ENCODE peak calls at places on chromosomes 1 and 21, in eight cellular contexts. One of them, this sample, is unnamed.

GRCh38 chr1:22711591-22712501 is 1.2 kb downstream of the EPHB2 start:
- DNase-seq in PC-9: peak; percentile 30
- DNase-seq in PC-3: peak; percentile 12
- DNase-seq in fibroblast of lung: peak; percentile 47
- DNase-seq in IMR-90: peak; percentile 39
- DNase-seq in colonic mucosa: peak; percentile 67
- DNase-seq in pancreas: peak; percentile 69
- DNase-seq in body of pancreas: no peak
- DNase-seq in this sample: no peak

GRCh38 chr1:222654849-222655248 is 37.0 kb downstream of the MIA3 start:
- DNase-seq in body of pancreas: peak; percentile 48
- DNase-seq in IMR-90: no peak
- DNase-seq in colonic mucosa: peak; percentile 29
- DNase-seq in PC-3: no peak
- DNase-seq in pancreas: no peak
- DNase-seq in PC-9: no peak
- DNase-seq in fibroblast of lung: peak; percentile 27
- DNase-seq in this sample: no peak

GRCh38 chr1:175146535-175147213 is 45.9 kb downstream of the KIAA0040 start:
- DNase-seq in PC-9: peak; percentile 59
- DNase-seq in body of pancreas: peak; percentile 67
- DNase-seq in pancreas: peak; percentile 87
- DNase-seq in fibroblast of lung: peak; percentile 29
- DNase-seq in IMR-90: peak; percentile 28
- DNase-seq in colonic mucosa: peak; percentile 63
- DNase-seq in PC-3: peak; percentile 65
- DNase-seq in this sample: peak; percentile 67

GRCh38 chr1:57600424-57600823 is 176.6 kb upstream of the DAB1 start:
- DNase-seq in fibroblast of lung: no peak
- DNase-seq in pancreas: no peak
- DNase-seq in colonic mucosa: no peak
- DNase-seq in IMR-90: no peak
- DNase-seq in body of pancreas: no peak
- DNase-seq in PC-9: no peak
- DNase-seq in PC-3: no peak
- DNase-seq in this sample: no peak

GRCh38 chr1:193234523-193234922 is 48.1 kb upstream of the B3GALT2 start:
- DNase-seq in PC-3: no peak
- DNase-seq in fibroblast of lung: no peak
- DNase-seq in pancreas: no peak
- DNase-seq in IMR-90: no peak
- DNase-seq in PC-9: no peak
- DNase-seq in colonic mucosa: no peak
- DNase-seq in body of pancreas: no peak
- DNase-seq in this sample: no peak

GRCh38 chr1:72177711-72178110 is 104.6 kb downstream of the NEGR1 start:
- DNase-seq in PC-3: peak; percentile 21
- DNase-seq in pancreas: no peak
- DNase-seq in IMR-90: peak; percentile 66
- DNase-seq in colonic mucosa: no peak
- DNase-seq in PC-9: no peak
- DNase-seq in body of pancreas: no peak
- DNase-seq in fibroblast of lung: peak; percentile 37
- DNase-seq in this sample: no peak

GRCh38 chr1:156781585-156782186 is 14.4 kb downstream of the PRCC start:
- DNase-seq in body of pancreas: no peak
- DNase-seq in fibroblast of lung: peak; percentile 61
- DNase-seq in IMR-90: peak; percentile 67
- DNase-seq in colonic mucosa: no peak
- DNase-seq in PC-9: no peak
- DNase-seq in pancreas: no peak
- DNase-seq in PC-3: no peak
- DNase-seq in this sample: no peak

GRCh38 chr1:27057801-27058647 is 45.4 kb upstream of the TENT5B start:
- DNase-seq in fibroblast of lung: no peak
- DNase-seq in IMR-90: no peak
- DNase-seq in pancreas: no peak
- DNase-seq in colonic mucosa: peak; percentile 38
- DNase-seq in PC-9: no peak
- DNase-seq in PC-3: no peak
- DNase-seq in body of pancreas: no peak
- DNase-seq in this sample: no peak

GRCh38 chr1:89733748-89734147 is 87.1 kb upstream of the LRRC8D start:
- DNase-seq in colonic mucosa: no peak
- DNase-seq in IMR-90: no peak
- DNase-seq in pancreas: no peak
- DNase-seq in body of pancreas: no peak
- DNase-seq in fibroblast of lung: no peak
- DNase-seq in PC-3: no peak
- DNase-seq in PC-9: no peak
- DNase-seq in this sample: no peak

GRCh38 chr1:53663525-53664300 is 75.3 kb downstream of the GLIS1 start:
- DNase-seq in PC-9: no peak
- DNase-seq in PC-3: no peak
- DNase-seq in pancreas: no peak
- DNase-seq in IMR-90: no peak
- DNase-seq in colonic mucosa: no peak
- DNase-seq in fibroblast of lung: no peak
- DNase-seq in body of pancreas: no peak
- DNase-seq in this sample: no peak

GRCh38 chr1:171637928-171638576 is 14.4 kb downstream of the MYOC start:
- DNase-seq in PC-9: no peak
- DNase-seq in colonic mucosa: no peak
- DNase-seq in body of pancreas: no peak
- DNase-seq in IMR-90: no peak
- DNase-seq in PC-3: no peak
- DNase-seq in pancreas: no peak
- DNase-seq in fibroblast of lung: no peak
- DNase-seq in this sample: no peak

GRCh38 chr1:31621872-31622730 is 4.6 kb downstream of the HCRTR1 start:
- DNase-seq in colonic mucosa: no peak
- DNase-seq in PC-3: no peak
- DNase-seq in pancreas: no peak
- DNase-seq in body of pancreas: no peak
- DNase-seq in PC-9: no peak
- DNase-seq in IMR-90: no peak
- DNase-seq in fibroblast of lung: no peak
- DNase-seq in this sample: peak; percentile 45

GRCh38 chr1:218785928-218786327 is 387.8 kb upstream of the LYPLAL1 start:
- DNase-seq in IMR-90: peak; percentile 29
- DNase-seq in body of pancreas: peak; percentile 30
- DNase-seq in pancreas: no peak
- DNase-seq in PC-3: no peak
- DNase-seq in fibroblast of lung: peak; percentile 75
- DNase-seq in PC-9: no peak
- DNase-seq in colonic mucosa: peak; percentile 18
- DNase-seq in this sample: peak; percentile 36

GRCh38 chr1:228095161-228095560 is 8.0 kb downstream of the C1orf35 start:
- DNase-seq in colonic mucosa: no peak
- DNase-seq in PC-3: no peak
- DNase-seq in fibroblast of lung: no peak
- DNase-seq in PC-9: no peak
- DNase-seq in pancreas: peak; percentile 27
- DNase-seq in IMR-90: no peak
- DNase-seq in body of pancreas: no peak
- DNase-seq in this sample: no peak

GRCh38 chr1:180267761-180268555 is 37.9 kb downstream of the LHX4 start:
- DNase-seq in PC-3: no peak
- DNase-seq in PC-9: no peak
- DNase-seq in fibroblast of lung: no peak
- DNase-seq in body of pancreas: no peak
- DNase-seq in pancreas: no peak
- DNase-seq in colonic mucosa: no peak
- DNase-seq in IMR-90: no peak
- DNase-seq in this sample: no peak

GRCh38 chr1:27656157-27656893 is 15.7 kb downstream of the IFI6 start:
- DNase-seq in fibroblast of lung: peak; percentile 77
- DNase-seq in IMR-90: peak; percentile 77
- DNase-seq in PC-9: no peak
- DNase-seq in pancreas: no peak
- DNase-seq in body of pancreas: peak; percentile 64
- DNase-seq in colonic mucosa: peak; percentile 40
- DNase-seq in PC-3: peak; percentile 52
- DNase-seq in this sample: peak; percentile 69

GRCh38 chr1:158285756-158286241 is 3.9 kb upstream of the CD1C start:
- DNase-seq in PC-3: no peak
- DNase-seq in pancreas: no peak
- DNase-seq in PC-9: no peak
- DNase-seq in IMR-90: no peak
- DNase-seq in fibroblast of lung: no peak
- DNase-seq in body of pancreas: peak; percentile 74
- DNase-seq in colonic mucosa: peak; percentile 34
- DNase-seq in this sample: peak; percentile 23

GRCh38 chr1:150981805-150982712 is at the start of gene ANXA9:
- DNase-seq in PC-9: peak; percentile 77
- DNase-seq in body of pancreas: peak; percentile 87
- DNase-seq in IMR-90: no peak
- DNase-seq in PC-3: peak; percentile 14
- DNase-seq in pancreas: no peak
- DNase-seq in colonic mucosa: peak; percentile 62
- DNase-seq in fibroblast of lung: no peak
- DNase-seq in this sample: no peak

GRCh38 chr1:226820935-226821718 is 49.3 kb upstream of the PSEN2 start:
- DNase-seq in colonic mucosa: peak; percentile 66
- DNase-seq in body of pancreas: peak; percentile 70
- DNase-seq in PC-3: peak; percentile 97
- DNase-seq in PC-9: no peak
- DNase-seq in IMR-90: peak; percentile 100
- DNase-seq in pancreas: no peak
- DNase-seq in fibroblast of lung: peak; percentile 96
- DNase-seq in this sample: peak; percentile 77

GRCh38 chr1:24385160-24385939 is 28.2 kb downstream of the STPG1 start:
- DNase-seq in pancreas: no peak
- DNase-seq in IMR-90: peak; percentile 49
- DNase-seq in PC-3: peak; percentile 45
- DNase-seq in body of pancreas: no peak
- DNase-seq in fibroblast of lung: peak; percentile 79
- DNase-seq in colonic mucosa: peak; percentile 40
- DNase-seq in PC-9: no peak
- DNase-seq in this sample: no peak

GRCh38 chr1:200916152-200916551 is 21.5 kb downstream of the INAVA start:
- DNase-seq in PC-9: no peak
- DNase-seq in pancreas: no peak
- DNase-seq in PC-3: no peak
- DNase-seq in IMR-90: no peak
- DNase-seq in colonic mucosa: no peak
- DNase-seq in body of pancreas: no peak
- DNase-seq in fibroblast of lung: no peak
- DNase-seq in this sample: no peak

GRCh38 chr1:117658676-117659075 is 52.8 kb downstream of the TENT5C start:
- DNase-seq in pancreas: no peak
- DNase-seq in body of pancreas: peak; percentile 24
- DNase-seq in PC-3: no peak
- DNase-seq in PC-9: no peak
- DNase-seq in fibroblast of lung: no peak
- DNase-seq in IMR-90: no peak
- DNase-seq in colonic mucosa: no peak
- DNase-seq in this sample: no peak

GRCh38 chr1:248894837-248895236 is 11.2 kb upstream of the PGBD2 start:
- DNase-seq in PC-3: no peak
- DNase-seq in PC-9: no peak
- DNase-seq in colonic mucosa: no peak
- DNase-seq in IMR-90: no peak
- DNase-seq in body of pancreas: no peak
- DNase-seq in pancreas: no peak
- DNase-seq in fibroblast of lung: no peak
- DNase-seq in this sample: no peak
- TF ChIP-seq CTCF in PC-3: no peak
- TF ChIP-seq CTCF in PC-9: no peak
- TF ChIP-seq CTCF in colonic mucosa: no peak
- TF ChIP-seq CTCF in IMR-90: no peak
- TF ChIP-seq CTCF in body of pancreas: no peak
- TF ChIP-seq CTCF in pancreas: no peak
- TF ChIP-seq CTCF in fibroblast of lung: no peak
- TF ChIP-seq CTCF in this sample: no peak

DNA sequence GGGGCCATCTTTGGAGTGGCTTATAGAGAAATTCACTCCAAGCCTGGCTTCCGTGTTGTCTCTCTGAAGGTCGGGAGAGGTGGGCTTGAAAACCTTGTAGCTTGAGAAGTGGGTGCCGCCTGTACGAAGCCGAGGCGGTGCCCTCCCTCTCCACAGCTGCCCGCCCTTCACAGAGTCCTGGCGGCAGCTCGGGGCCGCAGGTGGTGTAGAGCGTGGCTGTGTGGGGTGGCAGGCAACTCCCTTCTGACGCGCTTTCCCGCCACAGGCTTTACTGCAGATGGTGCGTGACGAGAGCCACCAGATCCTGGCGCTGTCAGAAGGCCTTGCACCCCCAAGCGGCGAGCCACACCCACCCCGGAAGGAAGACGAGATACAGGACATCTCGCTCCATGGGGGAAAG is 33.1 kb upstream of the DIP2A start:
- DNase-seq in colonic mucosa: no peak
- DNase-seq in PC-3: no peak
- DNase-seq in body of pancreas: no peak
- DNase-seq in PC-9: no peak
- DNase-seq in fibroblast of lung: no peak
- DNase-seq in pancreas: no peak
- DNase-seq in IMR-90: no peak
- DNase-seq in this sample: no peak
- H3K27ac ChIP-seq in colonic mucosa: no peak overlapping the region
- H3K27ac ChIP-seq in PC-3: no peak overlapping the region
- H3K27ac ChIP-seq in body of pancreas: no peak overlapping the region
- H3K27ac ChIP-seq in PC-9: no peak overlapping the region
- H3K27ac ChIP-seq in fibroblast of lung: no peak overlapping the region
- H3K27ac ChIP-seq in pancreas: no peak overlapping the region
- H3K27ac ChIP-seq in IMR-90: no peak overlapping the region
- H3K27ac ChIP-seq in this sample: no peak overlapping the region

GRCh38 chr1:41626146-41626545 is 141.7 kb upstream of the EDN2 start:
- DNase-seq in body of pancreas: peak; percentile 56
- DNase-seq in PC-3: peak; percentile 53
- DNase-seq in PC-9: peak; percentile 62
- DNase-seq in IMR-90: peak; percentile 51
- DNase-seq in fibroblast of lung: peak; percentile 72
- DNase-seq in colonic mucosa: no peak
- DNase-seq in pancreas: no peak
- DNase-seq in this sample: no peak
- H3K36me3 ChIP-seq in body of pancreas: no peaks in the 10 kb centered on the region
- H3K36me3 ChIP-seq in PC-3: no peaks in the 10 kb centered on the region
- H3K36me3 ChIP-seq in PC-9: no peaks in the 10 kb centered on the region
- H3K36me3 ChIP-seq in IMR-90: no peaks in the 10 kb centered on the region
- H3K36me3 ChIP-seq in fibroblast of lung: no peaks in the 10 kb centered on the region
- H3K36me3 ChIP-seq in colonic mucosa: no peaks in the 10 kb centered on the region
- H3K36me3 ChIP-seq in pancreas: no peaks in the 10 kb centered on the region
- H3K36me3 ChIP-seq in this sample: no peaks in the 10 kb centered on the region

GRCh38 chr1:11931845-11932244 is 2.7 kb upstream of the PLOD1 start:
- DNase-seq in colonic mucosa: no peak
- DNase-seq in PC-3: no peak
- DNase-seq in body of pancreas: no peak
- DNase-seq in fibroblast of lung: no peak
- DNase-seq in PC-9: no peak
- DNase-seq in pancreas: no peak
- DNase-seq in IMR-90: no peak
- DNase-seq in this sample: no peak
- TF ChIP-seq CTCF in colonic mucosa: no peak
- TF ChIP-seq CTCF in PC-3: no peak
- TF ChIP-seq CTCF in body of pancreas: no peak
- TF ChIP-seq CTCF in fibroblast of lung: no peak
- TF ChIP-seq CTCF in PC-9: no peak
- TF ChIP-seq CTCF in pancreas: no peak
- TF ChIP-seq CTCF in IMR-90: no peak
- TF ChIP-seq CTCF in this sample: no peak